ENCODE peak calls at places on chromosomes 2 and 18, in ten cellular contexts. E is left ventricle myocardium inferior, M is AG04450, V is uterus, L is K562, G is GM23248, Q is brain microvascular endothelial cell, O is hepatocyte, X is endothelial cell of umbilical vein, A is heart left ventricle. W is an unnamed sample.

GRCh38 chr2:158489366-158490112 is 32.8 kb downstream of the PKP4 start:
- DNase-seq in Q (no peak), L (no peak), M (no peak), E (no peak), A (no peak), V (no peak), G (no peak), X (peak), O (no peak), W (no peak)

GRCh38 chr2:37415128-37415817 is 70.8 kb downstream of the QPCT start:
- DNase-seq in O (peak), M (no peak), X (peak), A (no peak), G (peak), Q (no peak), L (peak), E (no peak), V (no peak), W (no peak)

GRCh38 chr18:63648241-63648640 is 4.2 kb upstream of the SERPINB4 start:
- DNase-seq in O (no peak), L (no peak), X (no peak), G (peak), A (no peak), M (no peak), E (no peak), V (no peak), Q (peak), W (peak)

GRCh38 chr2:174023591-174024523 is 58.7 kb upstream of the SP3 start:
- DNase-seq in A (peak), E (peak), G (peak), V (peak), X (no peak), M (peak), Q (peak), L (peak), O (peak), W (peak)

GRCh38 chr2:1590611-1591460 is 153.5 kb downstream of the PXDN start:
- DNase-seq in Q (no peak), L (no peak), E (no peak), X (peak), O (no peak), G (no peak), V (no peak), A (no peak), M (no peak), W (no peak)

GRCh38 chr2:202061695-202062094 is 11.4 kb upstream of the KIAA2012 start:
- DNase-seq in O (no peak), M (no peak), E (no peak), V (no peak), Q (no peak), G (no peak), A (no peak), X (no peak), L (no peak), W (no peak)

GRCh38 chr18:49024408-49024807 is 73.6 kb upstream of the SMAD7 start:
- DNase-seq in V (no peak), E (no peak), O (no peak), M (no peak), L (no peak), X (no peak), G (no peak), A (no peak), Q (no peak), W (no peak)

GRCh38 chr2:209145941-209146681 is 277.7 kb upstream of the MAP2 start:
- DNase-seq in Q (no peak), M (no peak), A (no peak), V (no peak), X (no peak), E (no peak), L (no peak), O (no peak), G (no peak), W (no peak)

GRCh38 chr2:28557389-28558119 is 61.7 kb downstream of the PLB1 start:
- DNase-seq in M (no peak), X (no peak), O (peak), G (no peak), L (no peak), Q (no peak), V (no peak), A (no peak), E (no peak), W (no peak)

DNA sequence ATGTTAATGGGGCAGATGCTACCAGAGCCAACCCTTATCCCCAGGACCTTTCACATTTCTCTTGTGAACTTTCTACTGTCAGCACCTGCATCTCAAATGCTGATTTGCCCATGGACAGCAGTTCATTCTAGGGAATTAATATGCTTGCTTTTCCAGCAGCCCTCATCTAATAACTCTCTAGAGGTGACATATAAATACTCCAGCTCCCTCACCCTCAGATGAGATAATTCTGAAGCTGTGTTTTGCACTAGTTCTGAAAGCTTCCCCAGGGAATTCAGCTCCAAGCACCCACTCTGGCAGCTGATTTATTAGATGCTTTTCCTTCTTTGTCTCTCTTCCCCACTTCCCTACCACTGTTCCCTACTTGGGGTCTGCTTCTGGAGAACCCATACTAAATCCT is 62.1 kb downstream of the PLCL1 start:
- DNase-seq in E (no peak), Q (no peak), X (no peak), L (no peak), V (no peak), A (no peak), M (no peak), G (no peak), O (no peak), W (no peak)
- H3K27ac ChIP-seq in E (peak), Q (no peak), X (no peak), L (no peak), V (no peak), A (no peak), M (no peak), G (no peak), O (no peak), W (no peak)

GRCh38 chr2:96894151-96894531 is 24.3 kb upstream of the SEMA4C start:
- DNase-seq in G (no peak), Q (no peak), X (no peak), M (no peak), V (no peak), O (no peak), A (no peak), L (no peak), E (no peak), W (no peak)

GRCh38 chr2:96893289-96894150 is 23.6 kb upstream of the SEMA4C start:
- DNase-seq in O (no peak), G (no peak), V (no peak), M (no peak), A (no peak), E (no peak), X (no peak), Q (no peak), L (no peak), W (no peak)

GRCh38 chr2:96890252-96890651 is 20.4 kb upstream of the SEMA4C start:
- DNase-seq in Q (no peak), A (no peak), E (no peak), V (no peak), M (no peak), X (no peak), O (no peak), L (peak), G (no peak), W (no peak)

GRCh38 chr2:96890726-96891385 is 21.0 kb upstream of the SEMA4C start:
- DNase-seq in X (peak), O (no peak), G (no peak), E (no peak), A (no peak), V (no peak), L (peak), M (no peak), Q (no peak), W (no peak)

DNA sequence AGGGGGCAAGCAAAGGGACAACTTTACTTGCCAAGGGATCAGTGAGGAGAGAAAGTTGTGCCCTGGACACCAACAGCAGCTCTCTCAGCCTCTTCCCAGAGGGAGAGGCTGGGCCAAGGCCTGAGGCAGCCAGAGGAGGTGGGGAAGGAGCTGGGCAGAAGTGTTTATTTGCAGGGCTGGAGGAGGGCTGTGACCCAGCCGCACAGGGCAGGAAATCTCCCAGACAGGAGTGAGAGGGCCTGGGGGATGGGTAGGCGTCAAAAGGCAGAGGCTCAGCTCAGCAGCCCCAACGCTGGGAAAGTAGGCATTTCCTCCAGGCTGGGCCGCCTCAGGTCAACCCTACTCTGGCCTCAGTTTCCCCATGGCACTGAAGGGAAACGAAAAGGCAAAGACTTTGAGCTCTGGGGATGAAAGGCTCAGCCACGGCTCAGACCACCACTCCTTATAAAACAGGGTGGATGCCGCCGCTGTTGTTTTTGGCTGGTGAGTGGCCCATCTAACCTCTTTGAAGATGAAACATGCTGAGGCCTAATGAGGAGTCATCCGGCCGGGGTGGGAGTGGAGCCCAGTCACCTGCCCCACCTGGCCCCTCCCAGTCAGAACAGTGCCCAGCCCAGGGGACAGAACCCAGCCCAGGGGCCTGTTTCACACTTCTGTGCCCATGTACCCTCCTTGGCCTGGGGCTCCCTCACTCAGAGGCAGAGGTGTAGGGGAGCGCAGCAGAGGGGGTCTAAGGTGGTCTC is 21.9 kb upstream of the SEMA4C start:
- DNase-seq in Q (no peak), M (no peak), A (peak), E (no peak), X (peak), O (no peak), G (no peak), L (peak), V (no peak), W (no peak)
- H3K27ac ChIP-seq in Q (no peak), M (no peak), A (peak), E (no peak), X (no peak), O (peak), G (no peak), L (peak), V (peak), W (no peak)

DNA sequence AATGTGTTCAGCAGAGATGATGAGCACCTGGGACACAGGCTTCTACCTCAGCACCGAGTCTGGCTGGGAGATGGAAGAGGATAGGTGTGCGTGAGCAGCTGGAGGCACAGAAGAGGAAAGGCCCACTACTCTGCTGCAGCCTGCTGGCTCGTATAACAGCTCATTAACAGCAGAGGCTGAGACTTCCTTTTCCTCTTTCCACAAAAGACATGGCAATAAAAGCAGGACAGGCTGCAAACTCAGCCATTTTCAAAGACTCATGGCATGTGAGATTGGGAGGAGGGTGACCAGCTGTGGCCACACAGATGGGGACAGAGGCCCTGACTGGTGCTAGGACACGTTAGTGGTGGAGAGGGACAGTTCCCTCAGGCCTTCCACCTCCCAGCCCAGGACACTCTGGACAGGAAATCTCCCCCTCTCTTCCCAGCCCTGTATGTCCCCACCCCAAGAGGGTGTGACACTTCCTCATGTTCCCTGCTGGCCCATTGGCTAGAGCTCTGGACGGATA is 60.3 kb downstream of the CACNB4 start:
- DNase-seq in X (no peak), A (peak), L (no peak), O (no peak), Q (no peak), E (peak), G (no peak), V (no peak), M (no peak), W (no peak)
- H3K27ac ChIP-seq in X (no peak), A (peak), L (no peak), O (peak), Q (no peak), E (peak), G (no peak), V (peak), M (no peak), W (no peak)

GRCh38 chr2:241149675-241149924 is 328 bp upstream of the PASK start:
- DNase-seq in O (no peak), V (no peak), M (no peak), Q (no peak), X (no peak), A (no peak), E (no peak), L (no peak), G (no peak), W (no peak)
- H3K27ac ChIP-seq in O (no peak), V (peak), M (no peak), Q (no peak), X (no peak), A (peak), E (peak), L (peak), G (no peak), W (no peak)

DNA sequence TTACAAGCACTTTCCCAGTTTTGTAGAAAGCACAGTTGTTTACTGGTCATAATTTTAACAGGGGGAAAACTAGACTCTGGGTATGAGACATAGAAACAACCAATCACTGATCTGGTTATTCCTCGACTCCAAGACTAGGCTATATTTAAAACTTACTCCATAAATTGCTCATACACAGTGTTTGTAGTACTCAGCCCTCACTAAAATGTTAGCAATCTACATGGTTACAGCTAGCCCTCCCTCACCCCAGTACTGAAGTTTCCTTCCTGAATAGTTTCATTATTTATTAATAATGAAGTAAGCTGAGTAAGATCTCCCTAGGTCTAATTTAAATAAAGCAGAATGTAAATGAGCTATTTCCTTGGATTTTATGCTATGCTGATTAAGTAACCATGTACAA is 275.1 kb downstream of the CDH20 start:
- DNase-seq in M (no peak), Q (no peak), A (no peak), E (no peak), X (peak), L (no peak), V (no peak), O (no peak), G (peak), W (no peak)
- H3K27ac ChIP-seq in M (no peak), Q (no peak), A (peak), E (peak), X (peak), L (no peak), V (peak), O (no peak), G (peak), W (no peak)

GRCh38 chr2:47869859-47870258 is 36.4 kb downstream of the FBXO11 start:
- DNase-seq in M (no peak), E (no peak), L (peak), O (no peak), V (no peak), X (peak), A (no peak), G (peak), Q (peak), W (peak)
- H3K27ac ChIP-seq in M (no peak), E (no peak), L (no peak), O (no peak), V (peak), X (no peak), A (no peak), G (peak), Q (no peak), W (no peak)

DNA sequence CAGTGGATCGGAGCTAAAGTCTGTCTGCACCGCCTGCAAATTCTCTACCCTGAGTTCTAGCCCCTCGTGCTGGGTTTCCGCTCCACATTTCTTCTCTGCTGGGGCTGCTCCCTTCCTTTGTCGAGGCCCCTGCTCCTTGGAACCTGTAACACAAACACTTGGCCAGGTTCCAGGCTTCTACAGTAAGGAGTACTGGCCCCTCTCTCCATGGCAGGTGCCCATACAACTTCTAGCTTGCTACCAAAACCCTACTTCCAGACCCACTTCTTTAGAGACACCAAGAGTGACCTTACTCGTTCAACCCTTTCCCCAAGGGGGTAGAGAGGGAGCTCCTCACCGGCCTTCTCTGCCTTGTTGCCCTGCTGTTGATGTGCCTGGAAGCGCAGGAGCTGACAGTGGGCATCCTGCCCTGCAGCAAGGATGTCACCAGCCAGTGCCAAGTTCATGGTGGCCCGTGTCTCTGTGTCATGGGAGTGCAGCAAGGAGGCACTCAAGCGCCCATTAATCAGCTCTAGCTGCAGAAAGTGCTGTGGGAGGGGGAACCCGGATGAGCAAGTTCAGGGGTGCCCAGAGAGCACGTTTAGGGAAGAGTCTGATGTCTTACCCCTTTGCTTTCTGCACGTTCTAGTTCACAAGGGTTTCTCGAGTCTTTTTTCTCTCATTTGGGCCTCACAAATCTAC is 1.1 kb downstream of the PREB start:
- DNase-seq in X (no peak), V (no peak), A (no peak), G (peak), M (no peak), L (peak), Q (no peak), E (no peak), O (no peak), W (no peak)
- H3K27ac ChIP-seq in X (no peak), V (peak), A (peak), G (peak), M (no peak), L (peak), Q (no peak), E (peak), O (no peak), W (no peak)

GRCh38 chr2:215653344-215654015 is 217.6 kb upstream of the FN1 start:
- DNase-seq in X (no peak), Q (no peak), E (no peak), G (peak), L (peak), M (peak), A (no peak), V (no peak), O (no peak), W (peak)

GRCh38 chr2:215651412-215651811 is 215.5 kb upstream of the FN1 start:
- DNase-seq in Q (no peak), G (no peak), E (no peak), O (no peak), A (no peak), L (no peak), V (no peak), M (no peak), X (no peak), W (no peak)

GRCh38 chr2:215652432-215652831 is 216.6 kb upstream of the FN1 start:
- DNase-seq in A (no peak), M (peak), Q (no peak), G (peak), O (no peak), L (no peak), E (no peak), V (no peak), X (no peak), W (peak)

GRCh38 chr2:215657844-215658243 is 222.0 kb upstream of the FN1 start:
- DNase-seq in G (peak), O (peak), Q (peak), A (no peak), X (peak), M (peak), L (no peak), V (no peak), E (no peak), W (peak)

GRCh38 chr2:215654177-215654850 is 218.4 kb upstream of the FN1 start:
- DNase-seq in V (no peak), A (no peak), G (peak), M (peak), X (no peak), O (peak), L (no peak), E (no peak), Q (no peak), W (peak)
- H3K27ac ChIP-seq in V (peak), A (no peak), G (peak), M (no peak), X (no peak), O (peak), L (no peak), E (no peak), Q (peak), W (no peak)

DNA sequence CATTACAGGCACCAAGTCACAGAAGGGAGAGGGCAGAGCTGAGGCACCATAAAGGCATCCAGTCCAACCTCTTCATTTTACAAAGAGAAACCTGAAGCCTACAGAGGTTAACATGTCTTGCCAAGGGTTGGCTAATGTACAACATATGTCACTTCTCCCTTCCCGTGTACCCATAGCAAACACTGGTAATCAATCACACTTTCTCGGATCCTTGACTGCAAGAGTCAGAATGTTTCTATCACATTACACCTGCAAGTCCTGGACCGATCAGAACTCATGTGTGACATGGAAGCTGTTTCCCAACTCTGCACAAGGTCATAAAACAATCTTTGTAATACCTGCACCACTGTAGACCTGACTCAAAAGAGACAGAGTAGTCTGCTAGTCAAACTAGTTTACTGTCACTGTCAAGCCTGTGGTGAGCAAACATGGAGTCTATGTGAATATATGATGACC is 6.0 kb downstream of the ANKRD44 start:
- DNase-seq in V (no peak), X (no peak), M (no peak), A (no peak), O (no peak), E (no peak), G (no peak), Q (no peak), L (no peak), W (no peak)
- H3K27ac ChIP-seq in V (no peak), X (no peak), M (no peak), A (no peak), O (no peak), E (no peak), G (no peak), Q (no peak), L (no peak), W (no peak)

W was measured in astrocyte.